ENCODE peak calls at places on chromosomes 12 and 14, in eight cellular contexts. P is cardiac fibroblast; F is CD4-positive, CD25-positive, alpha-beta regulatory T cell; Y is CD8-positive, alpha-beta memory T cell; V is choroid plexus epithelial cell; H is stimulated activated CD4-positive, alpha-beta T cell treated with anti-CD3 and anti-CD28 coated beads, Interleukin-2, amount 100 ng/mL, for 4 hours; E is activated CD4-positive, alpha-beta T cell treated with anti-CD3 and anti-CD28 coated beads, Interleukin-2, amount 10 ng/mL, durations not matched to agents 7 days and 5 days; R is activated effector memory CD4-positive, alpha-beta T cell treated with Interleukin-2 at 50 U/mL for 16 hours. X is an unnamed sample.

GRCh38 chr14:33949051-33950037 is 1.5 kb downstream of the EGLN3 start:
- DNase-seq in P (no peak), F (no peak), Y (no peak), V (no peak), H (no peak), E (no peak), R (no peak), X (no peak)

GRCh38 chr12:52519826-52520662 is at the start of gene KRT5:
- DNase-seq in P (no peak), F (no peak), Y (no peak), V (no peak), H (no peak), E (no peak), R (no peak), X (no peak)

GRCh38 chr14:73762375-73762822 is 48.2 kb upstream of the PNMA1 start:
- DNase-seq in P (no peak), F (peak), Y (peak), V (no peak), H (no peak), E (no peak), R (no peak), X (no peak)

GRCh38 chr12:77999074-77999715 is 168.5 kb downstream of the NAV3 start:
- DNase-seq in P (no peak), F (no peak), Y (no peak), V (no peak), H (no peak), E (no peak), R (no peak), X (no peak)

GRCh38 chr14:41285193-41285748 is 321.4 kb upstream of the LRFN5 start:
- DNase-seq in P (peak), F (no peak), Y (no peak), V (peak), H (no peak), E (peak), R (no peak), X (no peak)

GRCh38 chr12:51392556-51393237 is 1.5 kb upstream of the GALNT6 start:
- DNase-seq in P (peak), F (no peak), Y (peak), V (peak), H (no peak), E (peak), R (no peak), X (no peak)

GRCh38 chr12:805022-805632 is 52.7 kb downstream of the WNK1 start:
- DNase-seq in P (no peak), F (no peak), Y (no peak), V (no peak), H (no peak), E (no peak), R (no peak), X (no peak)

GRCh38 chr14:44108601-44109000 is 398.5 kb downstream of the FSCB start:
- DNase-seq in P (peak), F (no peak), Y (no peak), V (no peak), H (no peak), E (no peak), R (no peak), X (no peak)

GRCh38 chr12:59388694-59389093 is 207.1 kb upstream of the SLC16A7 start:
- DNase-seq in P (no peak), F (no peak), Y (no peak), V (no peak), H (no peak), E (no peak), R (no peak), X (no peak)

X was measured in activated T-helper 2 cell treated with anti-CD3 and anti-CD28 coated beads, Interferon-gamma antibody, Interleukin-2, Interleukin-4, amounts not matched to agents 10 μg/mL and 5 μg/mL and 100 μg/mL, durations not matched to agents 14 hours and 24 hours and 36 hours.